ENCODE peak calls at places on chromosome X, in six cellular contexts. H, B, U, A, T and I are unnamed samples.

GRCh38 chrX:13099121-13099520 is 54.7 kb upstream of the FAM9C start:
- DNase-seq in H (no peak), B (no peak), U (no peak), A (no peak), T (no peak), I (no peak)

GRCh38 chrX:68989865-68990606 is 161.2 kb downstream of the EFNB1 start:
- DNase-seq in H (peak; percentile 79), B (no peak), U (no peak), A (peak; percentile 51), T (peak; percentile 65), I (no peak)

GRCh38 chrX:153704021-153704526 is 16.3 kb downstream of the SLC6A8 start:
- DNase-seq in H (no peak), B (no peak), U (no peak), A (no peak), T (peak; percentile 53), I (no peak)

GRCh38 chrX:100995469-100995868 is 26.0 kb downstream of the ARL13A start:
- DNase-seq in H (no peak), B (no peak), U (no peak), A (no peak), T (no peak), I (no peak)

GRCh38 chrX:24837966-24838365 is 144.2 kb downstream of the POLA1 start:
- DNase-seq in H (no peak), B (no peak), U (no peak), A (no peak), T (no peak), I (no peak)

GRCh38 chrX:105552395-105552794 is 269.9 kb upstream of the NRK start:
- DNase-seq in H (no peak), B (no peak), U (no peak), A (no peak), T (no peak), I (no peak)

GRCh38 chrX:99184153-99184552 is 1225.9 kb downstream of the PCDH19 start:
- DNase-seq in H (no peak), B (no peak), U (no peak), A (no peak), T (no peak), I (no peak)

GRCh38 chrX:10052906-10053625 is 85.9 kb downstream of the CLDN34 start:
- DNase-seq in H (no peak), B (no peak), U (no peak), A (no peak), T (no peak), I (no peak)

DNA sequence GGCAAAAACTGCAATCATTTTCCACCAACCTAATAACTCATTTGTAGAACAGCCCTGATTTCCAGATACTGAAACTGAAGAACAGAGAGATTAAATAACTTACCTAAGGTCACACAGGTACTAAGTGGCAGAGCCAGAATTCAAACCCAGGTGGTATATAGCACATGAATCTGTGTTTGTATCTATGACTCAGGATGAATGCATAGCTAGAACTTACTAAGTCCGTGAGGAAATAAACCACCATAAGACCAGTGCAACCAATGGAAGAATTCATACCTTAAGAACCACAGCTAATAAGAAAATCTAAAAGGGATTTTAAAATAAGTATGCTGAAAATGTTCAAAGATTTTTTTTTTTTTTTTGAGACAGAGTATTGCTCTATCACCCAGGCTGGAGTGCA is 1.5 kb upstream of the PLAC1 start:
- DNase-seq in H (no peak), B (no peak), U (no peak), A (no peak), T (no peak), I (no peak)
- TF ChIP-seq CTCF in H (no peak), B (no peak), U (no peak), A (no peak), T (no peak), I (no peak)

DNA sequence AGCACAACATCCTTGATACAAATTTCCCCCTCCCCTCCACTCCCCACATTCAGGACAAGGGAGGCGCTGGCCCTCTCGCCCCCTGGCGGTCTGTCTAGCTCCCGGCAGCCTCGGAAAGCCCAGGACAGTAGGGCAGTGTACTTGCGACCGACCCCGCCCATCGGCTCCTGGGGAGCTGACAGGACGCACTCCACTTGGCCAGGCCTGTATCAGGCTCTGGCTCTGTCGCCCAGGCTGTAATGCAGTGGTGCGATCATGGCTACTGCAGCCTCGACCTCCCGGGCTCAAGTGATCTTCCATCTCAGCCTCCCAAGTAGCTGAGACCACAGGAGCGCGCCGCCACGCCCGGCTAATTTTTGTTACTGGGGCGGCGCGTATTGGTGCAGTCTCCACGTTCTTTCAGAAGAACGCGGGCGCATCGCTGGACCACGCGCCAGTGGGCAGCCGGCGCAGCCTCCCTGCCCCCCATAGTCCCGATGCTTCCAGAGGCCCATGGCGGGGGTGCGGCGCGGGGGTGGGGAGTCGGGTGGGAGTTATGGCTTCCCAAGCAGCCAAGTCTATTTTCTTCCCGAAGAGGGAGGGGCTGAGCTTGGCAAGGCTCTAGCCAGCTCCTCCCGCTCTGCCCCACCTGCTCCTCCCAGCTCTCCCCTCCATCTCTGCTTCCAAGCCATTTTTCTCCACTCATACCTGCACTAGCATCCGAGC is 7.8 kb upstream of the AKAP14 start:
- DNase-seq in H (peak; percentile 83), B (peak; percentile 57), U (peak; percentile 89), A (peak; percentile 52), T (peak; percentile 68), I (peak; percentile 37)
- TF ChIP-seq CTCF in H (peak; percentile 63), B (peak; percentile 33), U (peak; percentile 69), A (peak; percentile 65), T (peak; percentile 21), I (no peak)

GRCh38 chrX:124406294-124407013 is 60.1 kb downstream of the SH2D1A start:
- DNase-seq in H (peak; percentile 60), B (peak; percentile 55), U (no peak), A (peak; percentile 50), T (no peak), I (no peak)
- TF ChIP-seq CTCF in H (peak; percentile 64), B (no peak), U (peak; percentile 48), A (peak; percentile 87), T (peak; percentile 64), I (no peak)

GRCh38 chrX:46180258-46180687 is 364.9 kb downstream of the ZNF674 start:
- DNase-seq in H (peak; percentile 1), B (no peak), U (no peak), A (no peak), T (no peak), I (no peak)
- TF ChIP-seq CTCF in H (no peak), B (no peak), U (no peak), A (no peak), T (no peak), I (no peak)

GRCh38 chrX:20685652-20686051 is 418.9 kb upstream of the RPS6KA3 start:
- DNase-seq in H (no peak), B (no peak), U (no peak), A (no peak), T (no peak), I (no peak)

GRCh38 chrX:20686256-20686655 is 419.5 kb upstream of the RPS6KA3 start:
- DNase-seq in H (peak; percentile 57), B (no peak), U (no peak), A (no peak), T (no peak), I (no peak)

GRCh38 chrX:20681691-20682090 is 415.0 kb upstream of the RPS6KA3 start:
- DNase-seq in H (no peak), B (no peak), U (no peak), A (no peak), T (no peak), I (no peak)

GRCh38 chrX:20680998-20681397 is 414.3 kb upstream of the RPS6KA3 start:
- DNase-seq in H (no peak), B (no peak), U (no peak), A (no peak), T (no peak), I (no peak)
- TF ChIP-seq CTCF in H (peak; percentile 19), B (no peak), U (no peak), A (peak; percentile 29), T (no peak), I (no peak)

DNA sequence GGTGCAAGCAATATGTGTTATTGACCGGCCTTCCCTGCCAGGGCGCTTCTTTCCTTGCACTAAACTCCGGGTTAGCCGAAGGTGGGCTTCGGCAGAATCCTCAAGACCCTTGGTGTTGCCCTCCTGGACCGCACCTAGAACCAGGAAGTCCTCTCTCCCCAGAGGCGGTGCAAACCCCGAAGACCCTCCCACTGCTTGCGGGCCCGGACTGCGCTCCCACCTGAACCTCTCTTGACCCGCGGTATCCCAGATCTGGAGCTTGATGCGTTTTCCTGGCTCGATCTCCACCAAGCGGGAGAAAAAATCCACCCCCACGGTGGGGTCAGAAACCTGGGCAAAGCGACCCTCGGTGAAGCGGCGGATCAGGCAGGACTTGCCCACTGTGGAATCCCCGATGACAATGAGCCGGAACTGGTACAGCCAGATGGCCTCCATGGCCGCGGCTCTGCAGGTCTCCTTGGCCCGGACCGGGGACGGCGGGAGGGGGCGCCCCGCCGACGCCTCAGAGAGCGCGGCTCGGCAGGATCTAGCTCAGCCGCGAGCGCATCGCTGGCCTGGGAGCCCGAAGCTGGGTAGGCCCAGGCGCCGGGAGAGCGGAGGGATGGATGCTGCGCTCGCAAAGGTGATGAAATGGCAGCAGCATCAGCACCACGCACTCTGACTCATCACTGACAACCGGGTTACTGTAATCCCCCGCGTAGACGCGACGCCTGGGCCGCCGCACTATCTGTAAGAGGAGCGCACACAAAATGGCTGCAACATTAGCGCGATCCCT is at the start of gene RAB39B:
- DNase-seq in H (peak; percentile 75), B (peak; percentile 68), U (peak; percentile 83), A (peak; percentile 12), T (peak; percentile 70), I (peak; percentile 53)
- TF ChIP-seq CTCF in H (peak; percentile 16), B (no peak), U (no peak), A (peak; percentile 9), T (no peak), I (no peak)